ENCODE peak calls at places on chromosomes 12 and 14, in seven cellular contexts. N, X, A, U, V, W and O are unnamed samples.

GRCh38 chr12:104928036-104928770 is 29.9 kb downstream of the SLC41A2 start:
- DNase-seq in N (no peak), X (no peak), A (no peak), U (no peak), V (no peak), W (no peak), O (no peak)

GRCh38 chr12:90262261-90262660 is 553.6 kb upstream of the ATP2B1 start:
- DNase-seq in N (no peak), X (no peak), A (peak), U (no peak), V (no peak), W (no peak), O (no peak)

GRCh38 chr12:62631531-62632520 is 165.2 kb downstream of the MON2 start:
- DNase-seq in N (no peak), X (peak), A (peak), U (peak), V (no peak), W (no peak), O (peak)

GRCh38 chr14:23539209-23539866 is 12.2 kb downstream of the ZFHX2 start:
- DNase-seq in N (no peak), X (peak), A (peak), U (no peak), V (peak), W (no peak), O (peak)

GRCh38 chr14:81247271-81247766 is 26.6 kb upstream of the GTF2A1 start:
- DNase-seq in N (no peak), X (no peak), A (no peak), U (peak), V (no peak), W (no peak), O (no peak)

GRCh38 chr12:46167412-46167811 is 101.4 kb downstream of the SLC38A1 start:
- DNase-seq in N (no peak), X (no peak), A (no peak), U (no peak), V (no peak), W (no peak), O (no peak)

GRCh38 chr12:32455607-32456063 is 56.3 kb downstream of the FGD4 start:
- DNase-seq in N (peak), X (no peak), A (peak), U (no peak), V (peak), W (no peak), O (no peak)

GRCh38 chr14:53368714-53369191 is 215.6 kb upstream of the DDHD1 start:
- DNase-seq in N (peak), X (no peak), A (peak), U (no peak), V (no peak), W (no peak), O (no peak)

GRCh38 chr12:2813573-2814185 is 1.2 kb downstream of the ITFG2 start:
- DNase-seq in N (no peak), X (no peak), A (peak), U (no peak), V (peak), W (peak), O (no peak)

GRCh38 chr12:52042706-52043385 is 8.4 kb upstream of the NR4A1 start:
- DNase-seq in N (no peak), X (no peak), A (no peak), U (no peak), V (no peak), W (no peak), O (peak)

GRCh38 chr14:104424406-104425072 is 155.0 kb upstream of the C14orf180 start:
- DNase-seq in N (no peak), X (no peak), A (no peak), U (no peak), V (no peak), W (no peak), O (peak)

GRCh38 chr14:68060198-68060597 is 240.6 kb downstream of the RAD51B start:
- DNase-seq in N (no peak), X (no peak), A (no peak), U (no peak), V (no peak), W (no peak), O (no peak)

GRCh38 chr12:28065889-28066630 is 93.5 kb upstream of the PTHLH start:
- DNase-seq in N (no peak), X (no peak), A (no peak), U (no peak), V (no peak), W (no peak), O (no peak)

GRCh38 chr14:85587152-85587697 is 57.3 kb downstream of the FLRT2 start:
- DNase-seq in N (no peak), X (no peak), A (peak), U (no peak), V (peak), W (no peak), O (no peak)

GRCh38 chr14:75044322-75044721 is 6.9 kb downstream of the MLH3 start:
- DNase-seq in N (peak), X (no peak), A (peak), U (no peak), V (no peak), W (no peak), O (no peak)

GRCh38 chr14:75437201-75438143 is 9.7 kb downstream of the JDP2 start:
- DNase-seq in N (no peak), X (no peak), A (no peak), U (no peak), V (no peak), W (no peak), O (no peak)

GRCh38 chr14:93546642-93547041 is 115.9 kb downstream of the UNC79 start:
- DNase-seq in N (no peak), X (no peak), A (no peak), U (no peak), V (no peak), W (no peak), O (no peak)

GRCh38 chr14:95679995-95680735 is 6.1 kb upstream of the TCL1B start:
- DNase-seq in N (no peak), X (no peak), A (no peak), U (peak), V (no peak), W (no peak), O (no peak)